ENCODE peak calls at places on chromosomes 13 and 19, in four cellular contexts. U is fibroblast of lung, E is PC-3, D is mammary epithelial cell. V is an unnamed sample. For H4K20me1 and H3K27me3, the result is how much of the 10 kb centered on the place peaks cover.

GRCh38 chr13:98007001-98007400 is 53.5 kb downstream of the IPO5 start:
- DNase-seq in D (no peak), U (no peak), E (no peak), V (no peak)

GRCh38 chr19:46607441-46607841 is 6.3 kb downstream of the CALM3 start:
- DNase-seq in D (no peak), E (no peak), U (no peak), V (no peak)

GRCh38 chr19:16660763-16661479 is at the start of gene TMEM38A:
- DNase-seq in D (peak), U (no peak), E (peak), V (peak)

GRCh38 chr19:2700660-2701360 is 1.7 kb downstream of the GNG7 start:
- DNase-seq in U (no peak), E (no peak), D (no peak), V (no peak)

GRCh38 chr13:26656919-26657318 is 99.4 kb downstream of the WASF3 start:
- DNase-seq in E (peak), U (peak), D (peak), V (peak)

GRCh38 chr13:27542220-27542619 is 78.1 kb downstream of the LNX2 start:
- DNase-seq in U (no peak), D (no peak), E (no peak), V (no peak)

GRCh38 chr19:48194041-48194871 is 23.8 kb downstream of the ZSWIM9 start:
- DNase-seq in U (no peak), E (no peak), D (no peak), V (peak)

GRCh38 chr19:46785054-46785979 is 3.1 kb downstream of the SLC1A5 start:
- DNase-seq in U (no peak), E (no peak), D (no peak), V (no peak)

GRCh38 chr13:112215871-112216270 is 148.9 kb downstream of the SOX1 start:
- DNase-seq in E (no peak), D (no peak), U (no peak), V (no peak)

GRCh38 chr19:32363175-32363574 is 17.8 kb downstream of the ZNF507 start:
- DNase-seq in D (peak), U (no peak), E (peak), V (no peak)

GRCh38 chr19:56159009-56159501 is 16.8 kb upstream of the GALP start:
- DNase-seq in E (peak), D (no peak), U (peak), V (no peak)

GRCh38 chr19:45119582-45119981 is 26.6 kb downstream of the PPP1R37 start:
- DNase-seq in E (no peak), D (no peak), U (no peak), V (no peak)

GRCh38 chr19:14081797-14082674 is 3.5 kb downstream of the C19orf67 start:
- DNase-seq in E (peak), D (peak), U (peak), V (peak)

GRCh38 chr19:16377521-16377920 is 52.9 kb downstream of the KLF2 start:
- DNase-seq in D (no peak), U (no peak), E (no peak), V (no peak)

GRCh38 chr19:4014541-4015491 is 7.3 kb downstream of the PIAS4 start:
- DNase-seq in U (no peak), D (no peak), E (no peak), V (peak)

GRCh38 chr19:4016486-4016885 is 8.9 kb downstream of the PIAS4 start:
- DNase-seq in E (no peak), U (no peak), D (no peak), V (no peak)

GRCh38 chr19:4016903-4017638 is 9.5 kb downstream of the PIAS4 start:
- DNase-seq in U (no peak), D (no peak), E (no peak), V (no peak)

GRCh38 chr19:4013886-4014540 is 6.5 kb downstream of the PIAS4 start:
- DNase-seq in E (no peak), D (no peak), U (no peak), V (no peak)

GRCh38 chr19:4015705-4016402 is 8.3 kb downstream of the PIAS4 start:
- DNase-seq in D (no peak), U (no peak), E (no peak), V (no peak)
- H4K20me1 ChIP-seq in D (under half), U (under half), E (under half), V (half or more)

DNA sequence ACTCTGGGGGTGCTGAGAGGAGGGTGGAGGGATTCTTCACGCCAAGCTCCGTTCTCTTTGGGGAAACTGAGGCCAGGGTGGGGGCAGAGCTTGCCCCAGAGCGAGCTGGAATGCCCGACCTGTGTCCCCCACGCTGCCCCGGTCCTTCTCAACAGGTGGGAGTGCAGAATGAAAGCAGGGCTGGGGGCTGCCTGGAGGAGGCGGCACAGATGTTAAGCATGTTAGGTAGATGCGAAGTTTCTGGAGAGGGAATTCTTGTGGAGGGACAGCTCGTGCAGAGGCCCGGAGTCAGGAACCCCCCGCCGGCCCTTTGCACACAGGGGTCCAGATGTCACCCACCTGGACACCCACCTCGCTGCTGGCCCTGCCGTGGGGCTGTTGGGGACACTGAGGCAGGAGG is 9.0 kb downstream of the EFNA2 start:
- DNase-seq in E (no peak), U (no peak), D (no peak), V (no peak)
- H3K27me3 ChIP-seq in E (under half), U (under half), D (under half), V (under half)

GRCh38 chr19:28606269-28607032 is 606.5 kb downstream of the UQCRFS1 start:
- DNase-seq in E (no peak), U (no peak), D (no peak), V (no peak)

GRCh38 chr19:28605501-28606268 is 607.3 kb downstream of the UQCRFS1 start:
- DNase-seq in E (no peak), D (no peak), U (no peak), V (no peak)

GRCh38 chr19:28602675-28603298 is 610.2 kb downstream of the UQCRFS1 start:
- DNase-seq in D (no peak), U (no peak), E (no peak), V (no peak)

GRCh38 chr19:28601723-28602440 is 611.1 kb downstream of the UQCRFS1 start:
- DNase-seq in U (no peak), E (no peak), D (no peak), V (no peak)

DNA sequence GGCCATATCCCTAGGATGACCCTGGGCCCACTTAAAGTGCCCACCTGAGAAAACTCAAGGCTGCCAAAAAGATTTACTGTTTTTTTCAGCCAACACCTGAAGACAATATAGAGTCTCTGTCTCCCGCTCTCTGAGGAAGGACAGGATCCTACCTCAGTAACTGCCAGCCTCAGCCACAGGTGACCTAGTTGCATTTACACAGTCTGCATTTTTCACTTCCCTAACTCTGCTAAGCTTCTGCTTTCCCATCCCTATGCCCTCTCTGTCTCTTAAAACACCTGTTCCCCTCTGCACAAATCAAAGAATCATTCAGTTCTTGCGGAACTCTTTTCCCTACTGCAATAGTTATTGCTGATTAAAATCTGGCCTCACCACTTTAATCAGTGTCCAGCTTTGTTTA is 609.5 kb downstream of the UQCRFS1 start:
- DNase-seq in D (no peak), E (no peak), U (no peak), V (no peak)
- H3K4me2 ChIP-seq in D (no peak), E (no peak), U (no peak), V (no peak)

DNA sequence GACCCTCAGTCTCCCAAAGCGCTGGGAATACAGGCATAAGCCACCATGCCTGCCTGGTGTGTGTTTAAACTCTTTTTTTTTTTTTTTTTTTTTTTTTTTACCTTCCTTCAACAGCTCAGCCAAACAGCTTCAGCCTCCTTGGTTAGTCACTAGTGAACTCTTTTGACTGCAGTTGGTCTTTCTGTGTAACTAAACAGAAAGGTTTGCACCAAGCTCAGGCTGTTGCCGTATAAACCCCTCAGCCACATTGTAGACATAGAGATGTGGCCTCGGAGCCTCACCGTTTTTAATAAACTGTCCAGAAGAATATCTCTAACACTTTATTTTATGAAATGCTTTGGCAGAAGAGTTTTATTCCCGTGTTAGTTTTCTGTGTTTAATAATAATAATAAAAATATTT is 171.6 kb upstream of the MAB21L1 start:
- DNase-seq in D (no peak), E (no peak), U (peak), V (no peak)
- H4K20me1 ChIP-seq in D (under half), E (under half), U (under half), V (under half)

V was measured in neural progenitor cell.